ENCODE peak calls at places on chromosome 9, in six cellular contexts. W, V, I, Q, P and C are unnamed samples.
A peak's percentile ranks its signal among the peaks of the same experiment; 100 is the strongest.

GRCh38 chr9:95497772-95498171 is 19.0 kb downstream of the PTCH1 start:
- DNase-seq in W (no peak), V (no peak), I (no peak), Q (no peak), P (no peak), C (no peak)

GRCh38 chr9:71909887-71910601 is 949 bp downstream of the ABHD17B start:
- DNase-seq in W (no peak), V (no peak), I (peak; percentile 31), Q (peak; percentile 70), P (peak; percentile 27), C (peak; percentile 44)

GRCh38 chr9:107266624-107267369 is 16.3 kb upstream of the RAD23B start:
- DNase-seq in W (no peak), V (no peak), I (no peak), Q (no peak), P (no peak), C (no peak)

GRCh38 chr9:79623799-79624721 is 52.3 kb downstream of the TLE4 start:
- DNase-seq in W (peak; percentile 79), V (no peak), I (peak; percentile 4), Q (no peak), P (peak; percentile 5), C (peak; percentile 77)

GRCh38 chr9:136438548-136438908 is 1.1 kb downstream of the INPP5E start:
- DNase-seq in W (no peak), V (no peak), I (no peak), Q (peak; percentile 72), P (no peak), C (no peak)

GRCh38 chr9:127177682-127178265 is 55.3 kb upstream of the ANGPTL2 start:
- DNase-seq in W (no peak), V (no peak), I (no peak), Q (no peak), P (no peak), C (no peak)

GRCh38 chr9:130276955-130277354 is 11.4 kb downstream of the HMCN2 start:
- DNase-seq in W (no peak), V (no peak), I (no peak), Q (no peak), P (no peak), C (no peak)

GRCh38 chr9:106716820-106717219 is 146.1 kb upstream of the ZNF462 start:
- DNase-seq in W (no peak), V (no peak), I (no peak), Q (no peak), P (no peak), C (no peak)

GRCh38 chr9:90966475-90967150 is 165.0 kb downstream of the SYK start:
- DNase-seq in W (no peak), V (no peak), I (no peak), Q (no peak), P (no peak), C (no peak)

GRCh38 chr9:124792976-124793594 is 16.2 kb downstream of the OLFML2A start:
- DNase-seq in W (no peak), V (no peak), I (no peak), Q (no peak), P (no peak), C (no peak)

GRCh38 chr9:109868222-109868621 is 88.2 kb downstream of the PALM2AKAP2 start:
- DNase-seq in W (no peak), V (no peak), I (no peak), Q (no peak), P (no peak), C (no peak)

GRCh38 chr9:34047864-34048729 is 590 bp downstream of the UBAP2 start:
- DNase-seq in W (no peak), V (no peak), I (peak; percentile 29), Q (peak; percentile 63), P (peak; percentile 70), C (peak; percentile 77)

GRCh38 chr9:96009690-96010477 is 134.4 kb downstream of the ERCC6L2 start:
- DNase-seq in W (no peak), V (no peak), I (no peak), Q (no peak), P (no peak), C (peak; percentile 51)

GRCh38 chr9:94981661-94982060 is 255.2 kb downstream of the AOPEP start:
- DNase-seq in W (no peak), V (no peak), I (no peak), Q (no peak), P (no peak), C (no peak)

GRCh38 chr9:134894136-134894860 is 13.7 kb downstream of the FCN2 start:
- DNase-seq in W (no peak), V (no peak), I (no peak), Q (no peak), P (no peak), C (no peak)

GRCh38 chr9:37437616-37438015 is 15.1 kb downstream of the GRHPR start:
- DNase-seq in W (no peak), V (no peak), I (no peak), Q (no peak), P (no peak), C (no peak)

GRCh38 chr9:89879276-89879675 is 274.5 kb downstream of the GADD45G start:
- DNase-seq in W (no peak), V (peak; percentile 13), I (no peak), Q (no peak), P (no peak), C (no peak)

GRCh38 chr9:38421498-38422211 is 2.6 kb downstream of the IGFBPL1 start:
- DNase-seq in W (no peak), V (no peak), I (no peak), Q (peak; percentile 91), P (no peak), C (no peak)

GRCh38 chr9:93076101-93076791 is 17.7 kb downstream of the SUSD3 start:
- DNase-seq in W (no peak), V (no peak), I (no peak), Q (no peak), P (no peak), C (no peak)

GRCh38 chr9:75186767-75187380 is 98.6 kb downstream of the OSTF1 start:
- DNase-seq in W (no peak), V (no peak), I (no peak), Q (peak; percentile 8), P (peak; percentile 12), C (no peak)
- TF ChIP-seq GABPA in W (no peak), V (no peak), I (no peak), Q (no peak), P (no peak), C (no peak)

GRCh38 chr9:2481216-2481615 is 140.4 kb upstream of the VLDLR start:
- DNase-seq in W (no peak), V (no peak), I (no peak), Q (no peak), P (no peak), C (no peak)
- TF ChIP-seq POLR2AphosphoS5 in W (no peak), V (no peak), I (no peak), Q (no peak), P (no peak), C (no peak)

GRCh38 chr9:104958756-104959155 is 30.8 kb upstream of the ABCA1 start:
- DNase-seq in W (no peak), V (no peak), I (no peak), Q (no peak), P (no peak), C (no peak)

GRCh38 chr9:104961238-104961637 is 33.3 kb upstream of the ABCA1 start:
- DNase-seq in W (peak; percentile 2), V (peak; percentile 54), I (peak; percentile 72), Q (peak; percentile 25), P (peak; percentile 27), C (peak; percentile 61)

GRCh38 chr9:104963076-104963475 is 35.1 kb upstream of the ABCA1 start:
- DNase-seq in W (no peak), V (no peak), I (no peak), Q (no peak), P (no peak), C (no peak)

DNA sequence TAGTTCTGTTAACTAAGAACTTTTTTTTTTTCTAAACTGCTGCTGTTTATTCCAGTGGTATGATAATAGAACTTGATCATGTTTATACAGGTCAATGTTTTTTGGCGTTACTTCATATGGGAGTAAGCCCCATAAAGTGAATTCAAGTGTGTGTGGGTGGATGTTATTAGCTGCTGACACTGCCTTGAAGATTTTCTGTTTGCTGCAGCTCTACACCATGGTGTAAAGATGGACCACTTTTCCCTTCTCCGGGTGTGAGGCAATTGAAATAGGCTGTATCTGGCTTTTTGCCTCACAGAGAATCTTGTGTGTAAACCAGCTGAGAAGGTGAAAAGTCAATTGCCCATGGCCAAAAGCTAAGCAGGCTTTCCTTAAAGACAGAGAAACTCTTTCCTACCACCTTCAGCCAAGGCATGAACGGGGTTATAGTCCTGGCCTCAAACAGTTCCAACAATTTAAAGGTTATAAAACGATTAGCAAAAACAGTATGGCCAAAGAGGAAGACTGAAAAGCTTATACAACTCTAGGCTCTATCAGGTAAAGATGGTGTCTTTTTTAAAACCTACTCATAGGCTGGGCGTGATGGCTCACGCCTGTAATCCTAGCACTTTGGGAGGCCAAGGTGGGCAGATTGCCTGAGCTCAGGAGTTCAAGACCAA is 33.9 kb upstream of the ABCA1 start:
- DNase-seq in W (no peak), V (no peak), I (no peak), Q (no peak), P (no peak), C (no peak)
- H3K4me3 ChIP-seq in W (no peak overlapping the region), V (no peak overlapping the region), I (no peak overlapping the region), Q (no peak overlapping the region), P (no peak overlapping the region), C (no peak overlapping the region)

GRCh38 chr9:32703635-32704034 is 68.2 kb upstream of the TAF1L start:
- DNase-seq in W (no peak), V (no peak), I (peak; percentile 5), Q (no peak), P (no peak), C (no peak)
- TF ChIP-seq GABPA in W (no peak), V (no peak), I (no peak), Q (no peak), P (no peak), C (no peak)

DNA sequence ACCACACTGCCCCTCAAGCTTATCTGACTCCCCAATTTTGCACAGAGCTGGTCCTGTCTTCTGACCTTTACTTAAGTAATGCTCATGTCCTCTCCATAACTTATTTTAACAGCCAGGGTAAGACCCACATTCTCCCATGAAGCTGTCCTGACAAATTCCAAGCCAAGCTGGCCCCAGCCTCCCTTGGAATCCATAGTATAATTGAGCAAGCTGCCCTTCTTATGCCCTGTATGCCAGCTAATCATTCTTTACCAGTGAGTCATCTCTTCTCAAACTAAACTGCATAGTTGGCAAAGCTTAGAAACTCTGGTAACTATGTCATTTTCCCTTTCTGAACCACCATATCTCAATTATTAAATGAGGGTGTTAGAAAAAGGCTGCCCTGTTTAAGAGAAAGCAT is 92.4 kb downstream of the NFIB start:
- DNase-seq in W (no peak), V (no peak), I (peak; percentile 14), Q (no peak), P (no peak), C (no peak)
- TF ChIP-seq POLR2AphosphoS5 in W (no peak), V (no peak), I (no peak), Q (peak; percentile 28), P (no peak), C (no peak)

GRCh38 chr9:9469271-9469670 is 1143.5 kb downstream of the PTPRD start:
- DNase-seq in W (no peak), V (no peak), I (no peak), Q (no peak), P (no peak), C (no peak)
- H3K4me3 ChIP-seq in W (no peak overlapping the region), V (no peak overlapping the region), I (no peak overlapping the region), Q (no peak overlapping the region), P (no peak overlapping the region), C (no peak overlapping the region)